ENCODE peak calls at places on chromosome 11, in eight cellular contexts. E is brain microvascular endothelial cell, N is tibial nerve, P is GM06990, T is colonic mucosa, O is astrocyte of the cerebellum, I is gastrocnemius medialis, S is omental fat pad. M is an unnamed sample.
A peak's percentile ranks its signal among the peaks of the same experiment; 100 is the strongest.

GRCh38 chr11:17930544-17931144 is 82.2 kb downstream of the SERGEF start:
- DNase-seq in E (no peak), N (no peak), P (no peak), T (no peak), O (no peak), I (no peak), S (no peak), M (no peak)

GRCh38 chr11:134741453-134742227 is 329.6 kb upstream of the B3GAT1 start:
- DNase-seq in E (peak; percentile 84), N (no peak), P (no peak), T (no peak), O (no peak), I (no peak), S (no peak), M (no peak)

GRCh38 chr11:6630632-6631291 is 11.5 kb upstream of the TPP1 start:
- DNase-seq in E (no peak), N (no peak), P (no peak), T (no peak), O (no peak), I (no peak), S (no peak), M (no peak)

GRCh38 chr11:68989936-68990606 is 9.3 kb upstream of the MRGPRD start:
- DNase-seq in E (no peak), N (no peak), P (no peak), T (peak; percentile 12), O (no peak), I (no peak), S (no peak), M (no peak)

GRCh38 chr11:121889168-121889567 is 226.8 kb downstream of the BLID start:
- DNase-seq in E (no peak), N (no peak), P (no peak), T (no peak), O (no peak), I (peak; percentile 33), S (no peak), M (no peak)

GRCh38 chr11:45161252-45162063 is 15.0 kb downstream of the PRDM11 start:
- DNase-seq in E (no peak), N (no peak), P (no peak), T (no peak), O (no peak), I (peak; percentile 84), S (no peak), M (no peak)

GRCh38 chr11:96781082-96781481 is 391.3 kb downstream of the JRKL start:
- DNase-seq in E (no peak), N (no peak), P (no peak), T (no peak), O (no peak), I (no peak), S (no peak), M (no peak)

GRCh38 chr11:84261707-84262106 is 975.5 kb upstream of the CCDC90B start:
- DNase-seq in E (no peak), N (no peak), P (no peak), T (no peak), O (no peak), I (no peak), S (no peak), M (no peak)

GRCh38 chr11:4672470-4672869 is 25.2 kb downstream of the OR51E2 start:
- DNase-seq in E (no peak), N (no peak), P (no peak), T (no peak), O (no peak), I (no peak), S (no peak), M (no peak)

GRCh38 chr11:114916406-114916805 is 238.1 kb downstream of the NXPE2 start:
- DNase-seq in E (no peak), N (no peak), P (no peak), T (no peak), O (no peak), I (no peak), S (no peak), M (no peak)

GRCh38 chr11:75050516-75050915 is 46.2 kb downstream of the OR2AT4 start:
- DNase-seq in E (no peak), N (no peak), P (no peak), T (no peak), O (no peak), I (no peak), S (no peak), M (no peak)

GRCh38 chr11:80379620-80380278 is 938.9 kb upstream of the TENM4 start:
- DNase-seq in E (no peak), N (no peak), P (no peak), T (no peak), O (no peak), I (no peak), S (no peak), M (no peak)

GRCh38 chr11:7882860-7883259 is 48.2 kb downstream of the OR10A6 start:
- DNase-seq in E (no peak), N (no peak), P (no peak), T (no peak), O (no peak), I (no peak), S (no peak), M (no peak)

GRCh38 chr11:57648791-57649735 is 649 bp downstream of the YPEL4 start:
- DNase-seq in E (no peak), N (no peak), P (no peak), T (no peak), O (no peak), I (no peak), S (no peak), M (no peak)

GRCh38 chr11:72821920-72822799 is 7.9 kb downstream of the ATG16L2 start:
- DNase-seq in E (peak; percentile 76), N (peak; percentile 66), P (peak; percentile 94), T (peak; percentile 92), O (peak; percentile 55), I (peak; percentile 88), S (peak; percentile 78), M (peak; percentile 85)
- TF ChIP-seq CTCF in E (peak; percentile 18), N (no peak), P (no peak), T (no peak), O (no peak), I (peak; percentile 49), S (no peak), M (peak; percentile 28)

GRCh38 chr11:119153049-119153818 is 4.4 kb downstream of the ABCG4 start:
- DNase-seq in E (no peak), N (no peak), P (no peak), T (no peak), O (no peak), I (no peak), S (no peak), M (no peak)
- TF ChIP-seq CTCF in E (peak; percentile 21), N (no peak), P (no peak), T (no peak), O (no peak), I (no peak), S (no peak), M (no peak)

GRCh38 chr11:123168236-123168635 is 26.8 kb downstream of the CLMP start:
- DNase-seq in E (no peak), N (no peak), P (no peak), T (no peak), O (no peak), I (no peak), S (no peak), M (no peak)

GRCh38 chr11:123163621-123164020 is 31.4 kb downstream of the CLMP start:
- DNase-seq in E (no peak), N (no peak), P (no peak), T (no peak), O (no peak), I (no peak), S (no peak), M (no peak)

GRCh38 chr11:123164732-123165450 is 30.2 kb downstream of the CLMP start:
- DNase-seq in E (no peak), N (no peak), P (no peak), T (no peak), O (no peak), I (no peak), S (no peak), M (no peak)

GRCh38 chr11:123168955-123169484 is 26.0 kb downstream of the CLMP start:
- DNase-seq in E (no peak), N (no peak), P (no peak), T (no peak), O (peak; percentile 85), I (no peak), S (no peak), M (no peak)

DNA sequence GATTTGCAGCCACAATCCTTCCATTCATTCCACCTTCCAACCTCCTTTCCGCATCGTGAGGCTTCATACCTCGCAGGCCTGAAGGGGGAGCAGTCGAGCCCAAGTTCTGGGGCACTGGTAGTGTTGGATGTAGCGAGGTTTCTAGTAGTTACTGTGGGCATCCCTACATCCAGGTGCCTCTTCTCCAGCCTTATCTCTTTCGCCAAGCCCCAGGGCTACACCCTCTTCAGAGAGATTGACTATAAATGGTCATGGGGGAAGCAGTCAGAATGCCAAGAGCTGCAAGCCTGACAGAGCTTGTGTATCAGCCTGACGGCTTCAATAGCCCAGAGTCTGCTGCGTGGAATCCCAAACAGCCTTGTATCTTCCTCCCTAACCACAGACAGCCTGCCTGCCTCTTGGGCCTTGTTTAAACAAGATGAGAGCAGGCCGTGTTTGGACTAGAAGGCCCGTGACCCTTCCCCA is 28.9 kb downstream of the CLMP start:
- DNase-seq in E (peak; percentile 82), N (peak; percentile 40), P (no peak), T (peak; percentile 53), O (no peak), I (no peak), S (peak; percentile 44), M (no peak)
- TF ChIP-seq CTCF in E (peak; percentile 92), N (peak; percentile 26), P (peak; percentile 76), T (peak; percentile 39), O (peak; percentile 68), I (no peak), S (no peak), M (no peak)

DNA sequence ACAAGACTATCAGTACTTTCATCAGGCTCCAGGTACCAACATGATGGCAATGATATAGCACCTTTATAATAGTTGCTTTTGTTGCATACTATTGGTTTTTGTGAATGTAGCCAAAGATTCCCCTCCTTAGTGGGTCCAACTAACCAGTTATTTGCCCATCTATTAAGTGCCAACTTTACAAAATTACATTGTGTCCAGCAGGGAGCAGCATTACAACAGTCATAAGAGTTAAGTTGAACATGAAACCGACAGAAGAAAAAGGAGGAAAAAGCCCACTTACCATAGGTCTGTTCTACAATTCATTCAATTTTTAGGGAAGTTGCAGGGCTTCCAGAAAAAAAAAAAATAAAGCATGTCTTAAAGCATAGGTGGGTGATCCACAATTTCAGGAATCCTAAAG is 21.6 kb downstream of the IMMP1L start:
- DNase-seq in E (peak; percentile 51), N (no peak), P (no peak), T (no peak), O (peak; percentile 79), I (no peak), S (no peak), M (peak; percentile 15)
- TF ChIP-seq CTCF in E (peak; percentile 33), N (no peak), P (peak; percentile 26), T (no peak), O (peak; percentile 43), I (no peak), S (no peak), M (peak; percentile 35)